ENCODE peak calls at places on chromosomes 11 and 22, in eight cellular contexts. T is erythroblast, A is transverse colon, P is gastrocnemius medialis, I is ovary, L is A549, K is IMR-90, V is K562. B is an unnamed sample.

GRCh38 chr11:88353835-88354496 is 16.4 kb upstream of the CTSC start:
- DNase-seq in P (no peak), V (no peak), K (no peak), A (no peak), T (no peak), L (no peak), I (no peak), B (no peak)

GRCh38 chr22:38788846-38789245 is 5.1 kb downstream of the DNAL4 start:
- DNase-seq in L (no peak), K (no peak), A (no peak), P (no peak), I (no peak), T (no peak), V (no peak), B (no peak)

GRCh38 chr11:10551845-10552352 is 10.9 kb upstream of the RNF141 start:
- DNase-seq in A (no peak), L (no peak), T (no peak), K (no peak), I (no peak), V (no peak), P (no peak), B (no peak)

GRCh38 chr11:86948733-86949132 is 6.5 kb downstream of the FZD4 start:
- DNase-seq in L (no peak), T (no peak), I (no peak), V (no peak), K (no peak), P (no peak), A (no peak), B (no peak)

GRCh38 chr11:62402226-62402625 is 16.6 kb upstream of the SCGB1A1 start:
- DNase-seq in A (peak), V (no peak), P (no peak), I (peak), T (no peak), K (no peak), L (no peak), B (no peak)

GRCh38 chr11:29184939-29185890 is 831.6 kb downstream of the KCNA4 start:
- DNase-seq in I (no peak), K (peak), V (no peak), T (no peak), P (no peak), L (no peak), A (no peak), B (no peak)

GRCh38 chr22:46974077-46974476 is 211.6 kb downstream of the TBC1D22A start:
- DNase-seq in L (no peak), A (no peak), P (no peak), T (no peak), I (no peak), K (no peak), V (no peak), B (no peak)

GRCh38 chr11:75603791-75604736 is 42.0 kb downstream of the SERPINH1 start:
- DNase-seq in V (no peak), K (peak), L (no peak), I (no peak), P (no peak), A (no peak), T (no peak), B (no peak)

GRCh38 chr22:45446216-45446615 is 32.7 kb downstream of the RIBC2 start:
- DNase-seq in A (no peak), L (no peak), I (no peak), T (no peak), K (peak), P (no peak), V (no peak), B (no peak)

GRCh38 chr11:123561046-123561781 is 93.2 kb downstream of the SCN3B start:
- DNase-seq in V (peak), T (no peak), K (peak), A (no peak), P (no peak), L (no peak), I (peak), B (no peak)

GRCh38 chr11:862028-862703 is 19.5 kb downstream of the TSPAN4 start:
- DNase-seq in A (peak), P (no peak), V (peak), T (peak), K (no peak), L (no peak), I (peak), B (no peak)
- TF ChIP-seq POLR2A in A (no peak), P (no peak), V (no peak), T (peak), K (no peak), L (no peak), I (no peak), B (no peak)

GRCh38 chr11:72233773-72234513 is 9.4 kb downstream of the INPPL1 start:
- DNase-seq in P (no peak), A (no peak), T (no peak), I (no peak), V (no peak), L (no peak), K (no peak), B (peak)
- TF ChIP-seq POLR2A in P (no peak), A (no peak), T (no peak), I (no peak), V (no peak), L (no peak), K (no peak), B (no peak)

GRCh38 chr11:46712874-46713576 is 6.0 kb upstream of the F2 start:
- DNase-seq in A (no peak), K (no peak), V (no peak), I (no peak), L (no peak), T (no peak), P (no peak), B (no peak)

GRCh38 chr11:46706886-46707285 is 6.1 kb downstream of the ZNF408 start:
- DNase-seq in I (no peak), K (no peak), T (no peak), A (no peak), L (no peak), P (no peak), V (no peak), B (no peak)

GRCh38 chr11:46710821-46711269 is 8.2 kb upstream of the F2 start:
- DNase-seq in I (peak), V (no peak), T (no peak), A (peak), L (no peak), P (peak), K (peak), B (peak)

DNA sequence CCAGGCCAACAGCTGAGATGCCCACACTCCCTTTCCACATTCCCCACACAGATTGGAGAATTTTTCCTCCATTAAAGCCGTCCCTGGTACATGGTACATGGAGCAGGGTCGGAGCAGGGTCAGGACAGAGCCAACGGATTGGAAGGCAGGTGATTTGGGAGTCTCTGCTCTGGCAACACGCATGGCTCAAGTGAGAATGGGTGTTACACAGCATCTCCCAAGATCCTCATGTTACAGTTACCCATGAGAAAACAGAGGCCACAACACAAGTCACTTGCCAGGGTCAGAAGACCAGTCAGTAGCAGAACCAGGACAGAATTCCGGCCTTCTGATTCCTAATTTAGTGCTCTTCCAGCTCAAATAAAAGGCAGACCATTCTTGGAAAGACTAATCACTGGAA is 7.7 kb upstream of the F2 start:
- DNase-seq in I (no peak), T (no peak), A (no peak), L (no peak), V (no peak), K (peak), P (peak), B (no peak)
- TF ChIP-seq POLR2A in I (no peak), T (no peak), A (no peak), L (no peak), V (no peak), K (no peak), P (no peak), B (no peak)

DNA sequence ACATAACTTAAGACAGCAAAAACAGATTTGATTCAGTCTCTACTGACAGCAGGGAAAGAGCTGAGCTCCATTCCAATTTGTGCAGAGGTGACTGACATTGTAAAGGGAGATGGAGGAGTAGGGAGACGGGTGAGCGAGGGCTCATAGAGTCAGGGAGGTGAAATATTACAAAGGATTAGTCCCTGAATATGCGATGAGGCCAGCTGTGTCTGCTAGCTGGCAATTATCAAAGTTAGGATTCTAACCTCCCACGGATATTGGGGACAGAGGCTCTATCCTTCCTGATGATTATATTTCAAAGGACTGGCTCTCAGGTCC is 8.3 kb downstream of the PLAAT2 start:
- DNase-seq in L (no peak), K (no peak), V (no peak), T (no peak), I (no peak), P (no peak), A (no peak), B (peak)
- TF ChIP-seq POLR2A in L (no peak), K (no peak), V (no peak), T (no peak), I (no peak), P (no peak), A (no peak), B (no peak)

B was measured in lower leg skin.